ENCODE peak calls at places on chromosome 21, in seven cellular contexts. P is cardiac muscle cell, W is upper lobe of right lung, V is tibial artery, O is fibroblast of lung, K is hepatocyte, H is keratinocyte. L is an unnamed sample.

GRCh38 chr21:17463441-17463840 is 49.4 kb upstream of the CXADR start:
- DNase-seq in W (no peak), P (no peak), V (no peak), O (peak; percentile 99), K (peak; percentile 69), H (no peak), L (peak; percentile 89)

GRCh38 chr21:32338209-32338921 is 39.7 kb downstream of the MRAP start:
- DNase-seq in V (no peak), H (no peak), K (no peak), W (no peak), P (no peak), O (no peak), L (no peak)

GRCh38 chr21:32946654-32947053 is 79.1 kb upstream of the OLIG2 start:
- DNase-seq in O (no peak), W (no peak), P (no peak), V (no peak), K (no peak), H (no peak), L (no peak)

GRCh38 chr21:14956826-14957225 is 108.0 kb downstream of the NRIP1 start:
- DNase-seq in P (no peak), K (no peak), W (no peak), O (peak; percentile 87), H (no peak), V (no peak), L (peak; percentile 8)

GRCh38 chr21:18832081-18832670 is 428.6 kb upstream of the TMPRSS15 start:
- DNase-seq in P (no peak), O (no peak), H (no peak), K (no peak), V (no peak), W (no peak), L (no peak)

GRCh38 chr21:33584455-33584854 is 4.0 kb downstream of the DONSON start:
- DNase-seq in H (no peak), P (no peak), O (no peak), V (no peak), W (no peak), K (no peak), L (no peak)

GRCh38 chr21:25370311-25370744 is 237.0 kb downstream of the MRPL39 start:
- DNase-seq in W (no peak), P (no peak), H (peak; percentile 40), K (peak; percentile 31), V (no peak), O (peak; percentile 99), L (peak; percentile 88)

GRCh38 chr21:35925497-35925896 is 134.8 kb downstream of the SETD4 start:
- DNase-seq in H (no peak), K (no peak), P (peak; percentile 46), O (peak; percentile 82), W (no peak), V (no peak), L (no peak)

GRCh38 chr21:22791376-22791775 is 1793.2 kb downstream of the NCAM2 start:
- DNase-seq in K (no peak), V (no peak), H (no peak), P (no peak), O (no peak), W (no peak), L (no peak)

GRCh38 chr21:16455978-16456377 is 726.2 kb downstream of the USP25 start:
- DNase-seq in P (peak; percentile 25), W (no peak), V (no peak), K (no peak), H (no peak), O (peak; percentile 88), L (no peak)

GRCh38 chr21:46051379-46051770 is 46.5 kb upstream of the COL6A2 start:
- DNase-seq in K (no peak), W (no peak), P (no peak), O (no peak), H (no peak), V (no peak), L (no peak)

GRCh38 chr21:32712641-32713040 is 15.2 kb downstream of the SYNJ1 start:
- DNase-seq in W (no peak), P (no peak), K (no peak), V (no peak), H (no peak), O (no peak), L (no peak)

GRCh38 chr21:33286076-33286475 is 19.9 kb downstream of the IL10RB start:
- DNase-seq in V (no peak), W (no peak), O (no peak), P (no peak), K (no peak), H (no peak), L (no peak)

GRCh38 chr21:15243356-15243755 is 178.6 kb upstream of the NRIP1 start:
- DNase-seq in O (no peak), W (no peak), V (no peak), H (no peak), P (no peak), K (no peak), L (no peak)

GRCh38 chr21:46253610-46254124 is 25.1 kb upstream of the LSS start:
- DNase-seq in H (no peak), O (no peak), V (no peak), P (peak; percentile 10), W (peak; percentile 15), K (peak; percentile 22), L (no peak)

GRCh38 chr21:31710586-31710985 is 21.3 kb downstream of the SCAF4 start:
- DNase-seq in P (no peak), H (no peak), W (no peak), O (peak; percentile 87), K (no peak), V (no peak), L (peak; percentile 35)

GRCh38 chr21:32325706-32326105 is 27.1 kb downstream of the MRAP start:
- DNase-seq in K (no peak), H (no peak), V (peak; percentile 27), O (no peak), W (no peak), P (no peak), L (no peak)

GRCh38 chr21:27079807-27080206 is 112.9 kb upstream of the ADAMTS5 start:
- DNase-seq in K (no peak), P (no peak), H (no peak), W (no peak), V (no peak), O (no peak), L (no peak)
- H3K9me3 ChIP-seq in K (no peaks in the 10 kb centered on the region), P (no peaks in the 10 kb centered on the region), H (no peaks in the 10 kb centered on the region), W (no peaks in the 10 kb centered on the region), V (no peaks in the 10 kb centered on the region), O (no peaks in the 10 kb centered on the region), L (no peaks in the 10 kb centered on the region)

GRCh38 chr21:44967082-44968047 is 27.5 kb downstream of the SLX9 start:
- DNase-seq in K (no peak), W (no peak), H (no peak), V (no peak), P (no peak), O (no peak), L (no peak)
- TF ChIP-seq CTCF in K (no peak), W (no peak), H (no peak), V (no peak), P (no peak), O (no peak), L (no peak)

GRCh38 chr21:44625756-44626155 is 1.1 kb upstream of the KRTAP10-9 start:
- DNase-seq in W (no peak), V (no peak), P (no peak), O (no peak), H (no peak), K (no peak), L (no peak)

GRCh38 chr21:44623575-44623974 is 3.3 kb upstream of the KRTAP10-9 start:
- DNase-seq in W (no peak), V (no peak), H (no peak), K (no peak), P (no peak), O (no peak), L (no peak)

GRCh38 chr21:44626262-44626661 is 631 bp upstream of the KRTAP10-9 start:
- DNase-seq in O (no peak), W (no peak), P (no peak), V (no peak), H (no peak), K (no peak), L (no peak)

GRCh38 chr21:44628707-44629391 is 2.0 kb downstream of the KRTAP10-9 start:
- DNase-seq in P (peak; percentile 27), H (no peak), W (no peak), O (no peak), K (no peak), V (no peak), L (no peak)

DNA sequence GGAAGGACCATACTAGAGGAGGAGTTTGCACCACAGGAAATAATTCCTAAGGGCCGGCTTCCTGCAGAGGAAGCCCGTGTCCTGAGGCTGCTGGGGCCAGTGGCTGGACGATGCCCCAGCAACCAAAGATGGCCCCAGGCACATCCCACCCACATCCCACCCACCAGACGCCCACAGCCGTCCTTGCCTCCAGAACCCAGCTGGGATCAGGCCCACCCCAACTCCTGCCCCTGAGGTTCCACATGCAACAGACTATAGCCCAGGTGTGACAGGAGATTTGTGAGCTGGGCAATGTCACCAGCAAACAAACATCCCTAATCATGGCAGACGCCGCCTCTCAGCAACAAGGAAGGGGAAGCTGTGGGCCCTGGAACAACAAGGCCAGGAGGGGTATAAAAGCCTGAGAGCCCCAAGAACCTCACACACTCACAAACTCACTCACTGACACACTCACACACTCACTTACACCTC is at the start of gene KRTAP10-9:
- DNase-seq in K (no peak), V (no peak), H (no peak), O (no peak), P (no peak), W (no peak), L (no peak)
- H3K9me3 ChIP-seq in K (no peaks in the 10 kb centered on the region), V (peaks cover 17% of the 10 kb centered on the region), H (peaks cover 14% of the 10 kb centered on the region), O (no peaks in the 10 kb centered on the region), P (no peaks in the 10 kb centered on the region), W (peaks cover 20% of the 10 kb centered on the region), L (no peaks in the 10 kb centered on the region)

DNA sequence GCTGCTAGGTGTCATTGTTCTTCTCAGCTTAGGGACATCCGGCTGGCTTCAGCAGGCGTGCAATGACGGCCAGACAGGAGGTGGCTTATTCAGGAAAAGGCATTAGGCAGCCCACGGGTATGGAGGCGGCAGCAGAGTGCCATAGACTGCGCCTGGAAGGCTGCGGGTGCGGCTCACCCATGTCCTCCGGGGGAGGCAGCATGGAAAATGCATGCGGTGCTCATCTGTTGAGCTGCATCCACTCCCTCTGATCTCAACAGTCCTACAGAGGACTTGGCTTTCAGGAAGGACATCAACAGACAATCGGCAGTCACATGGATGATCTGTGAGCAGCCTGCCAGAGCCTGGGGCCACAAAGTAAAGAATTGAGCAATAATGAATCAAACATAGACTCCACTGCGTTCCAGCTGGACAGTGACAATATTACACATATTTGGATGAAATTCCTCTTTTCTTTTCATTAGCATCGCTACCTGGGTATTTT is 42.9 kb downstream of the UMODL1 start:
- DNase-seq in P (no peak), K (no peak), O (no peak), W (no peak), V (no peak), H (no peak), L (peak; percentile 71)
- TF ChIP-seq CTCF in P (no peak), K (no peak), O (peak; percentile 1), W (peak; percentile 31), V (peak; percentile 6), H (peak; percentile 31), L (peak; percentile 23)

DNA sequence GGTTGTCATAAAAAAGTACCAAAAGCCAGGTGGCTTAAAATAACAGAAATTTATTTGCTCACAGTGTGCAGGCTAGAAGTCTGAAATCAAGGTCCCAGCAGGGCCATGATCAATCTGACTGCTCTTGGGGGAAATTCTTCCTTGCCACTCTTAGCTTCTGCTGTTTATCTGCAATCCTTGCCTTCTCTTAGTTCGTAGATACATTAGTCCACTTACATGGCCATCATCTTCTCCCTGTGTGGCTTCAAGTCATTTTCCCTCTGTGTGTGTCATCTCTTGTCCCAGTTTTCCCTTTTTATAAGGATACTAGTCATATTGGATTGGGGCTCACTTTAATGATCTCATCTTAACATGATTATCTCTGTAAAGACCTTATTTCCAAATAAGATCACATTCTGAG is 124.0 kb upstream of the NCAM2 start:
- DNase-seq in H (no peak), V (no peak), K (no peak), P (no peak), W (no peak), O (no peak), L (no peak)
- H3K9me3 ChIP-seq in H (peaks cover 2% of the 10 kb centered on the region), V (no peaks in the 10 kb centered on the region), K (no peaks in the 10 kb centered on the region), P (no peaks in the 10 kb centered on the region), W (no peaks in the 10 kb centered on the region), O (no peaks in the 10 kb centered on the region), L (peaks cover 5% of the 10 kb centered on the region)